ENCODE peak calls at places on chromosomes 2 and 18, in four cellular contexts. J is HCT116, O is adrenal gland, I is breast epithelium. M is an unnamed sample.

GRCh38 chr2:186307871-186308270 is 178.2 kb upstream of the ZC3H15 start:
- DNase-seq in J (no peak), O (no peak), I (no peak), M (no peak)

GRCh38 chr2:168666339-168666738 is 136.1 kb upstream of the NOSTRIN start:
- DNase-seq in J (no peak), O (no peak), I (no peak), M (no peak)

GRCh38 chr18:55588001-55588875 is at the start of gene TCF4:
- DNase-seq in J (no peak), O (peak), I (no peak), M (peak)

GRCh38 chr2:115542331-115542730 is 1099.9 kb downstream of the DPP10 start:
- DNase-seq in J (no peak), O (no peak), I (no peak), M (no peak)

GRCh38 chr2:41962912-41963652 is 84.7 kb upstream of the PKDCC start:
- DNase-seq in J (no peak), O (no peak), I (no peak), M (no peak)

GRCh38 chr2:23203383-23203782 is 181.6 kb upstream of the KLHL29 start:
- DNase-seq in J (no peak), O (no peak), I (no peak), M (no peak)

GRCh38 chr2:15940661-15941482 is 522 bp downstream of the MYCN start:
- DNase-seq in J (no peak), O (no peak), I (no peak), M (no peak)

GRCh38 chr2:66836851-66837250 is 401.9 kb downstream of the MEIS1 start:
- DNase-seq in J (no peak), O (no peak), I (no peak), M (no peak)

GRCh38 chr2:73110622-73111299 is 2.0 kb downstream of the RAB11FIP5 start:
- DNase-seq in J (no peak), O (no peak), I (no peak), M (no peak)

GRCh38 chr2:10339647-10340592 is 37.2 kb downstream of the HPCAL1 start:
- DNase-seq in J (no peak), O (no peak), I (no peak), M (no peak)

GRCh38 chr2:161650116-161651015 is 26.1 kb downstream of the SLC4A10 start:
- DNase-seq in J (no peak), O (no peak), I (no peak), M (no peak)

GRCh38 chr2:44548221-44549098 is 186.7 kb downstream of the CAMKMT start:
- DNase-seq in J (no peak), O (no peak), I (no peak), M (no peak)

GRCh38 chr2:162565666-162566065 is 221.7 kb downstream of the GCA start:
- DNase-seq in J (no peak), O (no peak), I (no peak), M (no peak)

GRCh38 chr2:10949835-10950234 is 38.1 kb downstream of the KCNF1 start:
- DNase-seq in J (no peak), O (no peak), I (no peak), M (no peak)

DNA sequence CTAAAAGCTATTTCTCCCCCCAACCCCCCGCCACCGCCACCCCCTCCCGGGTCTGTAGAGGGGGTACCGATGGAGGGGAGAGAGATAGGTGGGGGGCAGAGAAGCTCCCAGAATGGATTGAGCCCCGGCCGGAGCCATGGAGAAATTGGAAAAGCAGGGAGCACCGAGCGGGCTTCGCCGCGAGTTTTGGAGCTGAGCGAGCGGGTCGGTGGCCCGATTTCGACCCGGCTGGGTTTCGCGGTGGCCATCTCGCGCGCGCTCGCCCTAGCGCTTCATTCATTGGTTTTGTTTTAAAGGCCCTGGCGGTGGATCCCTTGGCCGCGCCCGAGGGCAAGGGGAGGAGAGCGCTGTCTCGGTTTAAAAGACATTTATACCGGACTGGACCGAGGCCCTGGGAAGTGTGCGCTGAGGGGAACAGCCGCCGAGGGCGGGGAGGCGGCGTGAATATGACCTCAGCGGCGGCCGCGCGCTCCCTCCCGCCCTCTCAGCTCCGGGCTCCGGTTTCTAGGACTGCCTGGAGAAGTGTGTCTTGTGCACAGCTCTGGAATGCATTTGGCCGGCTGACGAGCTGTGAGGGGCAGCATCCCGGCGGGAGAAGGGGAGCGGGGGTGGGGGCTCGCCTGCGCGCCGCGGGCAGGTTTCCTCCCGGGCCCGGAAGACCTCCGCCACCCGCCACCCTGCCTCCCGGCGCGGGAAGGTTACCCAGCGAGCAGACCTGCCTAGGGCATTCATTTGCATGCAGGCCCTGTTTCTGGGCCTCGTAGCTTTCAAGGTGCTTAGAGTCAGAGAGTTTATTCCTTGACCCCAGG is 1.7 kb upstream of the SMAD7 start:
- DNase-seq in J (no peak), O (peak), I (peak), M (peak)
- TF ChIP-seq POLR2A in J (no peak), O (peak), I (no peak), M (no peak)

GRCh38 chr18:2657788-2658458 is 2.4 kb downstream of the SMCHD1 start:
- DNase-seq in J (peak), O (no peak), I (no peak), M (peak)
- TF ChIP-seq POLR2A in J (no peak), O (no peak), I (no peak), M (peak)

GRCh38 chr18:51196811-51197660 is 445 bp downstream of the MEX3C start:
- DNase-seq in J (no peak), O (peak), I (peak), M (peak)
- TF ChIP-seq POLR2A in J (no peak), O (peak), I (no peak), M (peak)

GRCh38 chr2:64523667-64524603 is at the start of gene AFTPH:
- DNase-seq in J (peak), O (peak), I (peak), M (peak)
- TF ChIP-seq POLR2A in J (peak), O (peak), I (peak), M (peak)

DNA sequence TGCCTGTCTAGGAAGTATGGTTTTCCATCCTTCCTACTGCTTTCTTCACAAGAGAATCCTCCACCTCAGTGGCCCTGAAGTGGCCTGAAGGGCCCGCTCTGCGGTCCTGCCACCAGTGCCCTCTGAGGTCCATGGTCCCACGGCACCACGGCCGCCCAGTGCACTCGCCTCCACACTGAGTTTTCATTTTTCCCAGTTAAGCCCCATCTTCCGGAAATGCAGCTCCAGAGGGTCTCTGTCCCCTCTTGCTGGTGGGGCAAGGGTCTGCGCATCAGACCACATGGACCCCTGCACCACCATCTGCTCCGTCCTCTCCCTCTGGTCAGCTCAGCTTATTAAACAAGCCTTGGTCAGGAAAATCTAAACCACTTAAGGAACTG is 4.0 kb downstream of the DUSP28 start:
- DNase-seq in J (no peak), O (no peak), I (no peak), M (no peak)
- TF ChIP-seq POLR2A in J (no peak), O (no peak), I (no peak), M (no peak)

GRCh38 chr2:219454217-219454616 is 19.6 kb downstream of the SPEG start:
- DNase-seq in J (no peak), O (no peak), I (no peak), M (no peak)

GRCh38 chr2:219451626-219452360 is 17.1 kb downstream of the SPEG start:
- DNase-seq in J (no peak), O (no peak), I (no peak), M (no peak)

GRCh38 chr2:219455635-219456034 is 21.0 kb downstream of the SPEG start:
- DNase-seq in J (no peak), O (no peak), I (no peak), M (no peak)

GRCh38 chr2:219453691-219454131 is 19.1 kb downstream of the SPEG start:
- DNase-seq in J (no peak), O (no peak), I (peak), M (no peak)

DNA sequence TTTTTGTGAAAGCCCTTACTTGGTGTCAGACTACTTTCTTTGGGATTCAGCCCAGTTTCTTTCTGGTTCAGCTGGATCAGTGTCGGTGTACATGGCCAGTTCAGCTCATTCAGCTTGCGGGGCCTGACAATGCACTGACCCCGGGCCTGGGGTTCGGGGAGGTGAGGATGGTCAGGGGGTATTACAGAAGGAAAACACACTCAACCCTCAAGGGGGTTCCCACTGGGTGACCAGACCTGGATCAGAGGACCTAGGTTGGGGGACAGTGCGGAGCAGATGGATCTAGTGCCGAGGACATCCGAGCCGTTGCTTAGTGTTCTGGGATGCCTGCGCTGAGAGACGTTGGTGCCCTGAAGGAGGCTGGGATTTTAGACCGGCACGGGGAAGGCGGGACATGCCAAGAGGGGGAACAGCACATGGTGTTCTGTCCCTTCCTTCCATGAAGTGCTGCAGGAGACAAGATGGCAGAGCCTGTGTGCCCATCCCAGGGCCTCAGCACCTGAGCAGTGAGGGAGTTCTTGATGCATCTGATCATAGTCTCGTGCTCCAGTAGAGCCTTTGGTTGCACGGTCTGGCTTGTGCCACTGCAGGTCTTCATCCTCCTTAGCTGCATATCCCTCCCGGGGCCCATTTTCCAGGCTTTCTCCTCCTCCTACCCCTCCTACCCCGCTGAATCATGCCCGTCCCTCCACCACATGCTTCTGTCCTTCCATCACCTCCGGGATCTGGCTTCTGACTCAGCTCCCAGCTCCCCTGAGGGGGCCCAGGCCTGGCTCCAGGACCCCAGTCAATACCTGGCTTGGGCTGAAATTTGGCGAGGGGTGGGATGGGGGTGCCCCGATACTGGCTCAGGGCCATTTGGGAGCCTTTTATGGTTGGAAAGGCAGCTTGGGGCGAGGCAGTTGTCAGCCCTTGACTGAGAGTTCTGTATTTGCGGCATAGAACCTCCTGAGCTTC is 18.0 kb downstream of the SPEG start:
- DNase-seq in J (peak), O (no peak), I (peak), M (no peak)
- TF ChIP-seq POLR2A in J (no peak), O (no peak), I (no peak), M (no peak)

DNA sequence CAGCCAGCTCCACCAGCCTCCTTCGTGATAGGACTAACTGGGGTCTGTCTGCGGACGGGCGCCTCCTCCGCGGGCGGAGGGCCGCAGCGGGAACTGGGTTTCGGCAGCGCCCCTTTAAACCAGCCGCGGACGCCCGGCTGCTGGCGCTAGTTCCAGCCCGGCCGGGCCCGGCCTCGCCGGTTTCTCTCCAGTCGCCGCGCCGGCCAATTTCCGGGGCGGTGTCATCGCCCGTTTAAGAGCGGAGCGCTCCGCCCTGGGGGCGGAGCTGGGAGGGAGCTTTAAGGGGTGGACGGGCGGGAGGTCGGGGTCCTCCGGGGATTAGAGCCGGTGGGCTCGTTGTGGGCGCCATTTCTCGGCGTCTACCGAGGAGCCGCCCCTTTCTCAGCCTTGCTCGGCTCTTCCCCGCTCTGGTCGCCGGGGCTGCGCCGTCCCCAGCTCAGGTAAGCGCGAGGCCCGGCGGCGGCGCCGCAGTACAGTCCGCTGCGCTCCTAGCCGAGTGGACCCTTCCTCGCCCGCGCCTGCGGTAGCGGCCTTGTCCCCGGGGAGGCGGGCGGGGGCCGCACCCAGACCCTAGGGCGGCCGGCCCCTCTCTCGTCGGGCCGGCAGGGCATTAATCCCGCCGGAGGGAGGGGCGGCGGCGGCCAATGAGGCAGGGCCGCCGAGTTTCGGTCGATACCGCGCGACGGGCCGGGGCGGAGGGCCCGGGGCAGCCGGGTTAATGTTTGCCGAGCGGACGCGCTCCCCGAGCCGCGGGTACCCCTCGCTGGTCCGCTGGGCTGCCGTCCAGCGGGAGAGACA is at the start of gene EPB41L5:
- DNase-seq in J (peak), O (peak), I (peak), M (peak)
- TF ChIP-seq POLR2A in J (peak), O (peak), I (peak), M (no peak)